ENCODE peak calls at places on chromosomes 11 and 22, in eight cellular contexts. R, B, H, A, Z, V, T and X are unnamed samples.

GRCh38 chr22:36571991-36572390 is 43.0 kb upstream of the EIF3D start:
- DNase-seq in R (no peak), A (no peak), H (no peak), Z (no peak), V (no peak), T (no peak), B (no peak), X (no peak)

GRCh38 chr11:80136991-80137390 is 696.2 kb upstream of the TENM4 start:
- DNase-seq in R (no peak), V (no peak), H (no peak), A (no peak), T (peak; percentile 28), B (no peak), Z (peak; percentile 8), X (no peak)

GRCh38 chr11:75428301-75428724 is 4.7 kb downstream of the KLHL35 start:
- DNase-seq in Z (peak; percentile 94), V (peak; percentile 90), H (peak; percentile 86), B (no peak), R (peak; percentile 83), T (peak; percentile 86), A (peak; percentile 95), X (peak; percentile 64)

GRCh38 chr11:19279455-19279854 is 38.7 kb upstream of the E2F8 start:
- DNase-seq in H (no peak), A (no peak), T (no peak), V (no peak), Z (no peak), R (no peak), B (no peak), X (no peak)

GRCh38 chr22:27349456-27349855 is 452.1 kb downstream of the MN1 start:
- DNase-seq in Z (no peak), R (no peak), A (no peak), V (no peak), H (no peak), B (no peak), T (peak; percentile 23), X (no peak)

GRCh38 chr22:20108757-20109230 is 7.1 kb upstream of the RANBP1 start:
- DNase-seq in V (no peak), A (no peak), R (no peak), B (no peak), H (no peak), Z (no peak), T (no peak), X (no peak)

GRCh38 chr11:126102436-126102894 is 39.8 kb upstream of the CDON start:
- DNase-seq in R (no peak), A (no peak), T (peak; percentile 45), Z (peak; percentile 93), B (no peak), H (no peak), V (peak; percentile 30), X (no peak)

GRCh38 chr11:34194576-34195335 is 89.3 kb downstream of the NAT10 start:
- DNase-seq in H (no peak), Z (no peak), V (no peak), B (no peak), A (no peak), T (no peak), R (no peak), X (no peak)

GRCh38 chr11:73384871-73385692 is 8.9 kb downstream of the RELT start:
- DNase-seq in H (no peak), B (no peak), V (no peak), T (no peak), A (peak; percentile 70), Z (peak; percentile 24), R (no peak), X (no peak)

GRCh38 chr22:46083383-46084350 is 66.7 kb upstream of the PPARA start:
- DNase-seq in R (peak; percentile 39), T (no peak), B (no peak), H (no peak), V (no peak), A (no peak), Z (no peak), X (no peak)

GRCh38 chr22:24426436-24426835 is 963 bp upstream of the ADORA2A start:
- DNase-seq in H (no peak), Z (no peak), R (no peak), B (no peak), A (no peak), V (no peak), T (no peak), X (no peak)

GRCh38 chr11:518463-519202 is 11.6 kb upstream of the RNH1 start:
- DNase-seq in H (peak; percentile 96), Z (peak; percentile 79), V (peak; percentile 89), R (peak; percentile 85), T (peak; percentile 94), A (peak; percentile 96), B (peak; percentile 93), X (peak; percentile 84)

GRCh38 chr11:2912498-2912897 is 16.7 kb downstream of the PHLDA2 start:
- DNase-seq in B (peak; percentile 87), Z (peak; percentile 100), V (peak; percentile 74), T (peak; percentile 65), R (no peak), H (peak; percentile 75), A (no peak), X (no peak)

GRCh38 chr22:42932857-42933782 is 76.0 kb upstream of the ARFGAP3 start:
- DNase-seq in H (no peak), B (no peak), Z (peak; percentile 43), T (no peak), A (no peak), R (no peak), V (no peak), X (no peak)

GRCh38 chr11:66322732-66323427 is 6.0 kb upstream of the CD248 start:
- DNase-seq in R (no peak), B (no peak), V (peak; percentile 88), Z (peak; percentile 19), H (peak; percentile 91), T (peak; percentile 67), A (peak; percentile 83), X (no peak)

GRCh38 chr11:120912504-120912903 is 111.4 kb upstream of the TBCEL start:
- DNase-seq in V (peak; percentile 55), B (peak; percentile 12), A (no peak), T (peak; percentile 51), H (peak; percentile 57), R (no peak), Z (no peak), X (no peak)

GRCh38 chr11:123308077-123308476 is 113.0 kb upstream of the CLMP start:
- DNase-seq in H (peak; percentile 95), R (no peak), B (no peak), Z (peak; percentile 46), V (peak; percentile 68), T (peak; percentile 49), A (no peak), X (no peak)

GRCh38 chr11:47881145-47881544 is 33.0 kb upstream of the NUP160 start:
- DNase-seq in A (peak; percentile 65), H (no peak), V (no peak), B (no peak), Z (no peak), T (peak; percentile 31), R (no peak), X (no peak)

DNA sequence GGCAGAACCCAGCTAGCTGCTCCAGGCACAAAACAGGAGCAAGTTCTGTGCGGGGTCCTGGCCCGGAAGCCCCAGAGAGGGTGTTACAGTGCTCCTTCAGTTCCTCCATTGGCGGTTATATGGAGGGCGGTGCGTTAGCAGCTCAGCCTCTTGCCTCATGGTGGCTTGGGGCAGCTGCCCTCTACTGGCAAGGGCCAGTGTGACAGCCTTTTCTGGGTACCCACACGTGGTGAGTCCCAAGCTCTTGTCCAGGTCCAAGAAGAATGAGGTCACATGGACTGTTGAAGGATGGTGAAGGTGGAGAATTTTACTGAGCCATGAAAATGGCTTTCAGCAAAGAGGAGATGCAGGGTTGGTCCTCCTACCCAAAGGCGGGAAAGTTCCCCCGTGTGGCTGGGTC is 100.5 kb downstream of the WT1 start:
- DNase-seq in R (no peak), Z (no peak), H (peak; percentile 9), T (no peak), A (no peak), B (peak; percentile 46), V (no peak), X (no peak)
- TF ChIP-seq CTCF in R (no peak), Z (no peak), H (peak; percentile 27), T (peak; percentile 17), A (no peak), B (peak; percentile 38), V (no peak), X (peak; percentile 49)

GRCh38 chr11:111539426-111540113 is 950 bp upstream of the LAYN start:
- DNase-seq in R (no peak), T (no peak), V (no peak), Z (peak; percentile 26), A (no peak), H (no peak), B (no peak), X (no peak)

GRCh38 chr11:111540114-111540920 is at the start of gene LAYN:
- DNase-seq in H (peak; percentile 42), Z (peak; percentile 68), R (peak; percentile 83), V (no peak), T (peak; percentile 35), B (no peak), A (no peak), X (peak; percentile 47)

GRCh38 chr11:111541209-111542061 is 915 bp downstream of the LAYN start:
- DNase-seq in T (peak; percentile 84), V (peak; percentile 51), H (peak; percentile 74), B (no peak), A (no peak), R (peak; percentile 60), Z (peak; percentile 57), X (no peak)

GRCh38 chr11:111542606-111543275 is 2.2 kb downstream of the LAYN start:
- DNase-seq in R (no peak), T (no peak), V (no peak), H (no peak), B (no peak), A (no peak), Z (no peak), X (no peak)

DNA sequence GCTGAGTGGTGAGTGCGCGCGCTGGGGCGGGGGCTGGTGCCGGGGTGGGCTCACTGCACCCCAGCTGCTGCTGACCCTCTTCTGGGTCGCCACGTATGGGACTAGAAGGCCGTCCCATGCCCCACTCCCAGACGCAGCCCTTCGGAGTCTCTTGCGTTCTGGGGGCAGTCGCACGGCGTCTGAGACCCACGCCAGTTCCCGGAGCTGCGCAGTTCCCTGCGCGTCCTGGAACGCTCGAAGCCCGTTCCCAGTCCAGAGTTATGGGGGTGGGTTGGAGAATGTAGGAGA is 345 bp downstream of the LAYN start:
- DNase-seq in T (no peak), A (no peak), R (no peak), H (no peak), B (no peak), V (no peak), Z (no peak), X (no peak)
- TF ChIP-seq CTCF in T (no peak), A (no peak), R (no peak), H (no peak), B (no peak), V (no peak), Z (no peak), X (no peak)

DNA sequence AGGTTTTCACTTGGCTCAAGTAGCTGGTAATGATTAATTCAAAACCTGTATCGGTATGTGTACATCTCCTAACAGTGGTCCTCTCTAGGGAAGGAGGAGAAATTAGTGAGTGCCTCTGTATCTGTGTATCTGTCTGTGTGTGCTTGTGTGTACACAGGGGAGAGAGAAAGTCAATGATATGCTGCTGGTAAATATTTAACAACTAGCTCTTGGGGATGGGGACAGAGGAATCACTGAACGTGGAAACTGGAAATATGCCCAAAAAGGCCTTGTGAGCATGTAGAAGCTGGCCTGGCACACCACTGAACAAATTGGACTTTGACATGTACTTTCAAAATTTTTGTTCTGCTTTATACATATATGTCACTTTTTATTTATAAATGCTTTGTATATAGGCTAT is 214.0 kb upstream of the SYN3 start:
- DNase-seq in A (no peak), R (no peak), B (no peak), H (no peak), Z (no peak), V (no peak), T (no peak), X (no peak)
- TF ChIP-seq CTCF in A (no peak), R (no peak), B (no peak), H (no peak), Z (no peak), V (no peak), T (no peak), X (no peak)

GRCh38 chr22:22593250-22593649 is 34.2 kb upstream of the PRAME start:
- DNase-seq in A (no peak), Z (no peak), H (no peak), R (no peak), T (no peak), B (no peak), V (no peak), X (no peak)
- TF ChIP-seq CTCF in A (no peak), Z (no peak), H (no peak), R (no peak), T (no peak), B (no peak), V (no peak), X (no peak)